ENCODE peak calls at places on chromosomes 11 and 22, in eight cellular contexts. U is HFF-Myc; P is EH; B is Daoy; O is stimulated activated CD4-positive, alpha-beta T cell treated with anti-CD3 and anti-CD28 coated beads, Interleukin-1b, Interleukin-23, amount 100 ng/mL, for 24 hours; E is foreskin keratinocyte; N is GM13977; Q is neural crest cell. K is an unnamed sample.

GRCh38 chr22:36562261-36562835 is 33.4 kb upstream of the EIF3D start:
- DNase-seq in B (peak), O (no peak), P (peak), N (no peak), U (no peak), Q (no peak), E (no peak), K (no peak)

GRCh38 chr11:31106963-31107576 is 262.5 kb downstream of the DCDC1 start:
- DNase-seq in P (peak), Q (peak), E (no peak), B (peak), N (peak), U (no peak), O (peak), K (peak)

GRCh38 chr11:59186130-59186594 is 14.2 kb downstream of the DTX4 start:
- DNase-seq in B (peak), N (peak), P (peak), Q (peak), U (no peak), E (no peak), O (no peak), K (no peak)

GRCh38 chr22:48690583-48691317 is 1136.9 kb downstream of the BRD1 start:
- DNase-seq in U (no peak), O (no peak), N (no peak), E (no peak), B (no peak), P (no peak), Q (no peak), K (no peak)

GRCh38 chr11:47907499-47907898 is 59.3 kb upstream of the NUP160 start:
- DNase-seq in N (no peak), U (no peak), P (peak), Q (no peak), B (peak), E (no peak), O (no peak), K (no peak)

GRCh38 chr11:313787-314547 is at the start of gene IFITM1:
- DNase-seq in B (no peak), Q (no peak), P (peak), N (peak), O (no peak), U (peak), E (peak), K (peak)

GRCh38 chr11:47724041-47724729 is 9.0 kb upstream of the AGBL2 start:
- DNase-seq in Q (no peak), O (no peak), N (no peak), P (peak), B (no peak), E (no peak), U (no peak), K (no peak)

GRCh38 chr11:72001834-72002591 is 3.3 kb downstream of the IL18BP start:
- DNase-seq in N (no peak), U (no peak), E (no peak), O (no peak), B (no peak), P (peak), Q (no peak), K (no peak)

GRCh38 chr11:19087658-19088057 is 27.1 kb upstream of the MRGPRX2 start:
- DNase-seq in E (no peak), N (no peak), P (peak), B (peak), O (no peak), U (peak), Q (no peak), K (no peak)

GRCh38 chr11:33867566-33867965 is 24.3 kb downstream of the LMO2 start:
- DNase-seq in U (no peak), E (no peak), N (no peak), Q (no peak), O (no peak), P (no peak), B (no peak), K (no peak)

GRCh38 chr11:105189586-105189985 is 50.0 kb upstream of the CARD18 start:
- DNase-seq in O (no peak), E (no peak), B (no peak), Q (no peak), U (no peak), P (peak), N (no peak), K (no peak)

GRCh38 chr11:22787565-22788162 is 41.9 kb downstream of the SVIP start:
- DNase-seq in B (peak), E (no peak), P (peak), O (no peak), N (peak), Q (peak), U (peak), K (peak)

GRCh38 chr22:25663654-25664053 is 78.3 kb upstream of the MYO18B start:
- DNase-seq in N (no peak), P (no peak), B (no peak), O (no peak), Q (no peak), E (no peak), U (no peak), K (no peak)

GRCh38 chr11:66178183-66178582 is 90.3 kb upstream of the RAB1B start:
- DNase-seq in U (no peak), Q (no peak), P (no peak), N (no peak), E (no peak), B (no peak), O (no peak), K (no peak)

GRCh38 chr11:62552465-62552782 is 5.8 kb upstream of the AHNAK start:
- DNase-seq in U (peak), P (peak), E (no peak), Q (no peak), N (no peak), O (no peak), B (no peak), K (no peak)

GRCh38 chr11:3845670-3846069 is 4.9 kb upstream of the RHOG start:
- DNase-seq in P (no peak), Q (no peak), U (no peak), O (no peak), B (no peak), N (no peak), E (no peak), K (no peak)

GRCh38 chr11:121366970-121367369 is 74.4 kb downstream of the SC5D start:
- DNase-seq in N (no peak), P (no peak), E (no peak), O (no peak), Q (no peak), B (peak), U (no peak), K (no peak)

GRCh38 chr11:47354913-47355282 is 2.4 kb upstream of the MYBPC3 start:
- DNase-seq in B (no peak), Q (no peak), U (no peak), N (no peak), P (no peak), E (no peak), O (no peak), K (no peak)

GRCh38 chr22:42450862-42451261 is 18.7 kb upstream of the NFAM1 start:
- DNase-seq in O (no peak), B (no peak), U (no peak), P (no peak), E (no peak), Q (no peak), N (no peak), K (no peak)

K was measured in MM.1S.